ENCODE peak calls at places on chromosomes 5 and 9, in four cellular contexts. S is K562, L is Panc1, X is HCT116. O is an unnamed sample.

GRCh38 chr9:2178034-2178734 is 163.0 kb downstream of the SMARCA2 start:
- DNase-seq in S (no peak), L (no peak), X (no peak), O (no peak)

GRCh38 chr5:107090471-107090870 is 580.3 kb downstream of the EFNA5 start:
- DNase-seq in X (no peak), S (no peak), L (no peak), O (no peak)

GRCh38 chr5:175737481-175737880 is 79.6 kb downstream of the HRH2 start:
- DNase-seq in L (no peak), S (no peak), X (no peak), O (no peak)

GRCh38 chr5:171984748-171985419 is 21.6 kb downstream of the FBXW11 start:
- DNase-seq in L (peak), S (no peak), X (no peak), O (no peak)

GRCh38 chr9:28624771-28625170 is 1051.5 kb upstream of the C9orf72 start:
- DNase-seq in S (no peak), L (no peak), X (no peak), O (no peak)

GRCh38 chr5:159786901-159787691 is 129.2 kb upstream of the ADRA1B start:
- DNase-seq in L (no peak), X (no peak), S (no peak), O (no peak)

GRCh38 chr5:103469288-103470065 is 93.1 kb downstream of the NUDT12 start:
- DNase-seq in S (no peak), L (no peak), X (no peak), O (no peak)

GRCh38 chr9:112780637-112781036 is 30.1 kb downstream of the SNX30 start:
- DNase-seq in S (no peak), X (no peak), L (no peak), O (no peak)

GRCh38 chr5:93607367-93608258 is 24.6 kb downstream of the NR2F1 start:
- DNase-seq in L (no peak), S (no peak), X (no peak), O (peak)

DNA sequence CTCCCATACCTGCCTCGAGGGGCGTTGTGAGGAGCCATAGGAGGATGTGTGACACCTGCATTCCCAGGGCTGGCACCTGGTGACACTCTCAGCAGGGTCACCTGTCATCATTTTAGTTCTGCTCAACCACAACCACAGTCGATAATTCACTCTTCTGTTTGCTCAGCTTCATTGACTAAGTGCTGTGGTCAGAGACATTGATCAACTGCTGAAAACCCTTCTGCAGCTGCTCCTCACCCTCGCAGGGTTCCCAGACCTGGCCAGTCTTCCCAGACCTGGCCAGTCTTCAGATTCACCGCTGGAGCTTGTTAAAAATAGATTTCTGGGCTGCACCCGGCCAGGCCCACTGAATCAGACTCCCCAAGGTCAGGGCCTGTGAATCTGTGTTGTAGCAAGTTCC is 92.8 kb downstream of the MVB12B start:
- DNase-seq in X (no peak), S (no peak), L (no peak), O (no peak)
- TF ChIP-seq TCF7L2 in X (no peak), S (no peak), L (no peak), O (no peak)

DNA sequence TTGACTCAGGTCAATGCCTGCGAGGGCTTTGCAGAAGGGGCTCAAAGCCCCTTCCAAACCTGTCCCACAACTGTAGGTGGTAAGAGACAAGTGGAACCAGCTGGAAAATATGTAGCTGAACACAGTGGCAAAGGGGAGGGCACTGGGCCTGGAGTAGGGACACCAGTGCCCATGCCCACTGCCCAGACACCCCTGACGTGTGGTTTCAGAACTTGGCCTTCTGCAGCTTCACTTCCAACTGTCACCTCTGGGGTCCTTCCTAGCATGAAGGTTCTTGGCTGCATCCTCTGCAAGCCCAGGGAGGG is 233.1 kb upstream of the IRX1 start:
- DNase-seq in X (no peak), S (no peak), L (no peak), O (no peak)
- TF ChIP-seq TCF7L2 in X (no peak), S (no peak), L (no peak), O (no peak)

GRCh38 chr5:61313960-61314681 is 17.9 kb upstream of the ZSWIM6 start:
- DNase-seq in S (no peak), L (peak), X (no peak), O (no peak)

GRCh38 chr5:61309115-61309514 is 22.9 kb upstream of the ZSWIM6 start:
- DNase-seq in X (no peak), L (no peak), S (no peak), O (no peak)

GRCh38 chr5:61311056-61311455 is 21.0 kb upstream of the ZSWIM6 start:
- DNase-seq in S (no peak), X (no peak), L (no peak), O (no peak)

GRCh38 chr5:61308699-61309098 is 23.4 kb upstream of the ZSWIM6 start:
- DNase-seq in S (no peak), X (no peak), L (no peak), O (no peak)

GRCh38 chr5:61311836-61312808 is 19.9 kb upstream of the ZSWIM6 start:
- DNase-seq in S (no peak), X (no peak), L (peak), O (no peak)
- TF ChIP-seq TCF7L2 in S (no peak), X (no peak), L (no peak), O (no peak)

GRCh38 chr9:35279946-35280345 is 118.1 kb downstream of the UNC13B start:
- DNase-seq in S (no peak), X (no peak), L (no peak), O (no peak)

GRCh38 chr9:35280394-35280793 is 118.6 kb downstream of the UNC13B start:
- DNase-seq in X (no peak), L (no peak), S (no peak), O (no peak)

GRCh38 chr9:35287986-35288515 is 126.2 kb downstream of the UNC13B start:
- DNase-seq in X (no peak), L (no peak), S (no peak), O (no peak)

GRCh38 chr9:35286381-35286780 is 124.6 kb downstream of the UNC13B start:
- DNase-seq in X (no peak), L (no peak), S (no peak), O (no peak)

DNA sequence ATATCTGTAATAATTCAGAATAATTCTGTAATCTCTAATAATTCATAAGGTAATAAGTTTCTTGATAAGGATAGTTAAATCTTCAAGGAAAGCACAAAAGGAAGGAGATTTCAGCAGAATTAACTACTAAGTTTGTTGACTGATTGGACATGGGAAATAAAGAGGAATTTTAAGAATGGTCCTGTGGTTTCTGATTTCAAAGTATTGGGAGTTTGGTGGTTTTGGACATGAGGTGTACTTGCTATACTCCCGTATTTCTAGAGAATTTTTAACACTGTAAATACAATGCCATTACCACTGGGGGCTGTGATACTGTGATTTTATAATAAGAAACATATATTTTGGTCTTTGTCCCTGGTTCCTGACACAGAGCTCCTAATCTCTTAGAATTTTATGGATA is 123.9 kb downstream of the UNC13B start:
- DNase-seq in X (no peak), S (no peak), L (no peak), O (no peak)
- TF ChIP-seq TCF7L2 in X (no peak), S (no peak), L (no peak), O (no peak)

GRCh38 chr5:158351485-158352140 is 492.7 kb upstream of the CLINT1 start:
- DNase-seq in L (no peak), X (no peak), S (no peak), O (no peak)
- TF ChIP-seq TCF7L2 in L (no peak), X (no peak), S (no peak), O (no peak)

GRCh38 chr5:151950681-151951080 is 26.0 kb upstream of the GLRA1 start:
- DNase-seq in X (no peak), L (no peak), S (no peak), O (no peak)
- TF ChIP-seq TCF7L2 in X (no peak), L (no peak), S (no peak), O (no peak)

GRCh38 chr5:180253036-180253824 is 38.7 kb downstream of the MAPK9 start:
- DNase-seq in L (no peak), X (no peak), S (no peak), O (no peak)
- TF ChIP-seq TCF7L2 in L (no peak), X (no peak), S (no peak), O (no peak)